ENCODE peak calls at places on chromosomes 16 and 17, in nine cellular contexts. One of them, this sample, is unnamed.
A peak's percentile ranks its signal among the peaks of the same experiment; 100 is the strongest.

GRCh38 chr16:19086322-19087199 is 19.1 kb downstream of the COQ7 start:
- ATAC-seq in T-helper 17 cell: peak; percentile 96
- ATAC-seq in DND-41: peak; percentile 98
- ATAC-seq in lung: peak; percentile 96
- ATAC-seq in stimulated activated naive CD8-positive, alpha-beta T cell treated with anti-CD3 and anti-CD28 coated beads, Interleukin-15, Interleukin-2, amounts not matched to agents 100 U/mL and 50 U/mL, for 24 hours: peak; percentile 98
- ATAC-seq in sciatic nerve: peak; percentile 98
- ATAC-seq in IMR-90: peak; percentile 99
- ATAC-seq in left lung: peak; percentile 100
- ATAC-seq in upper lobe of left lung: peak; percentile 98
- ATAC-seq in this sample: peak; percentile 95

GRCh38 chr16:12341423-12341822 is 364.9 kb downstream of the SNX29 start:
- ATAC-seq in lung: no peak
- ATAC-seq in T-helper 17 cell: no peak
- ATAC-seq in DND-41: no peak
- ATAC-seq in stimulated activated naive CD8-positive, alpha-beta T cell treated with anti-CD3 and anti-CD28 coated beads, Interleukin-15, Interleukin-2, amounts not matched to agents 100 U/mL and 50 U/mL, for 24 hours: no peak
- ATAC-seq in left lung: peak; percentile 33
- ATAC-seq in IMR-90: peak; percentile 43
- ATAC-seq in upper lobe of left lung: no peak
- ATAC-seq in sciatic nerve: no peak
- ATAC-seq in this sample: no peak

GRCh38 chr16:79698341-79698753 is 97.8 kb upstream of the MAF start:
- ATAC-seq in DND-41: no peak
- ATAC-seq in left lung: peak; percentile 45
- ATAC-seq in sciatic nerve: peak; percentile 97
- ATAC-seq in stimulated activated naive CD8-positive, alpha-beta T cell treated with anti-CD3 and anti-CD28 coated beads, Interleukin-15, Interleukin-2, amounts not matched to agents 100 U/mL and 50 U/mL, for 24 hours: no peak
- ATAC-seq in IMR-90: no peak
- ATAC-seq in upper lobe of left lung: peak; percentile 78
- ATAC-seq in lung: peak; percentile 47
- ATAC-seq in T-helper 17 cell: no peak
- ATAC-seq in this sample: no peak

GRCh38 chr17:63082952-63083351 is 116.9 kb downstream of the TANC2 start:
- ATAC-seq in sciatic nerve: no peak
- ATAC-seq in IMR-90: peak; percentile 63
- ATAC-seq in upper lobe of left lung: no peak
- ATAC-seq in lung: no peak
- ATAC-seq in DND-41: no peak
- ATAC-seq in T-helper 17 cell: no peak
- ATAC-seq in left lung: no peak
- ATAC-seq in stimulated activated naive CD8-positive, alpha-beta T cell treated with anti-CD3 and anti-CD28 coated beads, Interleukin-15, Interleukin-2, amounts not matched to agents 100 U/mL and 50 U/mL, for 24 hours: no peak
- ATAC-seq in this sample: peak; percentile 39

GRCh38 chr17:51322390-51323029 is 62.2 kb downstream of the UTP18 start:
- ATAC-seq in lung: no peak
- ATAC-seq in IMR-90: peak; percentile 51
- ATAC-seq in T-helper 17 cell: peak; percentile 49
- ATAC-seq in stimulated activated naive CD8-positive, alpha-beta T cell treated with anti-CD3 and anti-CD28 coated beads, Interleukin-15, Interleukin-2, amounts not matched to agents 100 U/mL and 50 U/mL, for 24 hours: no peak
- ATAC-seq in sciatic nerve: no peak
- ATAC-seq in left lung: peak; percentile 64
- ATAC-seq in DND-41: peak; percentile 73
- ATAC-seq in upper lobe of left lung: no peak
- ATAC-seq in this sample: no peak

GRCh38 chr17:32141690-32142037 is 638 bp upstream of the RHOT1 start:
- ATAC-seq in IMR-90: no peak
- ATAC-seq in left lung: peak; percentile 1
- ATAC-seq in T-helper 17 cell: no peak
- ATAC-seq in DND-41: no peak
- ATAC-seq in stimulated activated naive CD8-positive, alpha-beta T cell treated with anti-CD3 and anti-CD28 coated beads, Interleukin-15, Interleukin-2, amounts not matched to agents 100 U/mL and 50 U/mL, for 24 hours: no peak
- ATAC-seq in lung: no peak
- ATAC-seq in sciatic nerve: peak; percentile 27
- ATAC-seq in upper lobe of left lung: no peak
- ATAC-seq in this sample: no peak

GRCh38 chr17:7356072-7356549 is 1.2 kb downstream of the TMEM95 start:
- ATAC-seq in IMR-90: no peak
- ATAC-seq in lung: peak; percentile 49
- ATAC-seq in left lung: peak; percentile 51
- ATAC-seq in DND-41: peak; percentile 97
- ATAC-seq in sciatic nerve: peak; percentile 44
- ATAC-seq in stimulated activated naive CD8-positive, alpha-beta T cell treated with anti-CD3 and anti-CD28 coated beads, Interleukin-15, Interleukin-2, amounts not matched to agents 100 U/mL and 50 U/mL, for 24 hours: peak; percentile 75
- ATAC-seq in T-helper 17 cell: peak; percentile 61
- ATAC-seq in upper lobe of left lung: peak; percentile 56
- ATAC-seq in this sample: peak; percentile 76

GRCh38 chr16:85496145-85496544 is 117.0 kb upstream of the GSE1 start:
- ATAC-seq in DND-41: no peak
- ATAC-seq in sciatic nerve: no peak
- ATAC-seq in stimulated activated naive CD8-positive, alpha-beta T cell treated with anti-CD3 and anti-CD28 coated beads, Interleukin-15, Interleukin-2, amounts not matched to agents 100 U/mL and 50 U/mL, for 24 hours: no peak
- ATAC-seq in left lung: no peak
- ATAC-seq in IMR-90: no peak
- ATAC-seq in T-helper 17 cell: no peak
- ATAC-seq in upper lobe of left lung: no peak
- ATAC-seq in lung: no peak
- ATAC-seq in this sample: no peak

GRCh38 chr17:12927001-12927400 is 90.8 kb downstream of the ELAC2 start:
- ATAC-seq in IMR-90: no peak
- ATAC-seq in T-helper 17 cell: no peak
- ATAC-seq in stimulated activated naive CD8-positive, alpha-beta T cell treated with anti-CD3 and anti-CD28 coated beads, Interleukin-15, Interleukin-2, amounts not matched to agents 100 U/mL and 50 U/mL, for 24 hours: no peak
- ATAC-seq in lung: no peak
- ATAC-seq in left lung: no peak
- ATAC-seq in sciatic nerve: no peak
- ATAC-seq in upper lobe of left lung: no peak
- ATAC-seq in DND-41: no peak
- ATAC-seq in this sample: no peak

GRCh38 chr17:49515196-49515770 is 20.2 kb downstream of the NGFR start:
- ATAC-seq in IMR-90: peak; percentile 99
- ATAC-seq in left lung: peak; percentile 94
- ATAC-seq in T-helper 17 cell: no peak
- ATAC-seq in upper lobe of left lung: peak; percentile 93
- ATAC-seq in sciatic nerve: peak; percentile 94
- ATAC-seq in lung: peak; percentile 71
- ATAC-seq in DND-41: peak; percentile 57
- ATAC-seq in stimulated activated naive CD8-positive, alpha-beta T cell treated with anti-CD3 and anti-CD28 coated beads, Interleukin-15, Interleukin-2, amounts not matched to agents 100 U/mL and 50 U/mL, for 24 hours: peak; percentile 48
- ATAC-seq in this sample: peak; percentile 52

GRCh38 chr16:29857133-29857760 is 5.8 kb downstream of the CDIPT start:
- ATAC-seq in stimulated activated naive CD8-positive, alpha-beta T cell treated with anti-CD3 and anti-CD28 coated beads, Interleukin-15, Interleukin-2, amounts not matched to agents 100 U/mL and 50 U/mL, for 24 hours: no peak
- ATAC-seq in T-helper 17 cell: no peak
- ATAC-seq in upper lobe of left lung: no peak
- ATAC-seq in sciatic nerve: no peak
- ATAC-seq in left lung: no peak
- ATAC-seq in DND-41: no peak
- ATAC-seq in IMR-90: peak; percentile 67
- ATAC-seq in lung: no peak
- ATAC-seq in this sample: no peak

GRCh38 chr16:49855822-49856740 is at the start of gene ZNF423:
- ATAC-seq in sciatic nerve: no peak
- ATAC-seq in left lung: no peak
- ATAC-seq in lung: no peak
- ATAC-seq in upper lobe of left lung: no peak
- ATAC-seq in T-helper 17 cell: no peak
- ATAC-seq in IMR-90: peak; percentile 1
- ATAC-seq in stimulated activated naive CD8-positive, alpha-beta T cell treated with anti-CD3 and anti-CD28 coated beads, Interleukin-15, Interleukin-2, amounts not matched to agents 100 U/mL and 50 U/mL, for 24 hours: no peak
- ATAC-seq in DND-41: no peak
- ATAC-seq in this sample: no peak

GRCh38 chr17:58960068-58960467 is 146.6 kb downstream of the TRIM37 start:
- ATAC-seq in IMR-90: peak; percentile 61
- ATAC-seq in lung: no peak
- ATAC-seq in left lung: peak; percentile 77
- ATAC-seq in sciatic nerve: no peak
- ATAC-seq in DND-41: no peak
- ATAC-seq in upper lobe of left lung: no peak
- ATAC-seq in stimulated activated naive CD8-positive, alpha-beta T cell treated with anti-CD3 and anti-CD28 coated beads, Interleukin-15, Interleukin-2, amounts not matched to agents 100 U/mL and 50 U/mL, for 24 hours: no peak
- ATAC-seq in T-helper 17 cell: no peak
- ATAC-seq in this sample: no peak

GRCh38 chr16:12565423-12565822 is 238.3 kb downstream of the CPPED1 start:
- ATAC-seq in stimulated activated naive CD8-positive, alpha-beta T cell treated with anti-CD3 and anti-CD28 coated beads, Interleukin-15, Interleukin-2, amounts not matched to agents 100 U/mL and 50 U/mL, for 24 hours: peak; percentile 48
- ATAC-seq in left lung: no peak
- ATAC-seq in lung: no peak
- ATAC-seq in T-helper 17 cell: no peak
- ATAC-seq in upper lobe of left lung: no peak
- ATAC-seq in sciatic nerve: no peak
- ATAC-seq in IMR-90: no peak
- ATAC-seq in DND-41: no peak
- ATAC-seq in this sample: no peak

GRCh38 chr17:60151355-60151754 is 1.6 kb downstream of the CA4 start:
- ATAC-seq in lung: no peak
- ATAC-seq in IMR-90: no peak
- ATAC-seq in sciatic nerve: no peak
- ATAC-seq in upper lobe of left lung: no peak
- ATAC-seq in left lung: no peak
- ATAC-seq in T-helper 17 cell: peak; percentile 89
- ATAC-seq in stimulated activated naive CD8-positive, alpha-beta T cell treated with anti-CD3 and anti-CD28 coated beads, Interleukin-15, Interleukin-2, amounts not matched to agents 100 U/mL and 50 U/mL, for 24 hours: peak; percentile 74
- ATAC-seq in DND-41: peak; percentile 52
- ATAC-seq in this sample: peak; percentile 40

GRCh38 chr16:26731729-26732128 is 335.0 kb upstream of the C16orf82 start:
- ATAC-seq in T-helper 17 cell: no peak
- ATAC-seq in stimulated activated naive CD8-positive, alpha-beta T cell treated with anti-CD3 and anti-CD28 coated beads, Interleukin-15, Interleukin-2, amounts not matched to agents 100 U/mL and 50 U/mL, for 24 hours: no peak
- ATAC-seq in lung: no peak
- ATAC-seq in IMR-90: no peak
- ATAC-seq in left lung: no peak
- ATAC-seq in sciatic nerve: no peak
- ATAC-seq in DND-41: no peak
- ATAC-seq in upper lobe of left lung: no peak
- ATAC-seq in this sample: no peak

GRCh38 chr17:72711531-72712310 is 380.8 kb downstream of the SLC39A11 start:
- ATAC-seq in left lung: no peak
- ATAC-seq in DND-41: no peak
- ATAC-seq in IMR-90: no peak
- ATAC-seq in sciatic nerve: no peak
- ATAC-seq in lung: no peak
- ATAC-seq in T-helper 17 cell: no peak
- ATAC-seq in upper lobe of left lung: no peak
- ATAC-seq in stimulated activated naive CD8-positive, alpha-beta T cell treated with anti-CD3 and anti-CD28 coated beads, Interleukin-15, Interleukin-2, amounts not matched to agents 100 U/mL and 50 U/mL, for 24 hours: no peak
- ATAC-seq in this sample: no peak

GRCh38 chr17:19726615-19727376 is 10.4 kb upstream of the SLC47A2 start:
- ATAC-seq in stimulated activated naive CD8-positive, alpha-beta T cell treated with anti-CD3 and anti-CD28 coated beads, Interleukin-15, Interleukin-2, amounts not matched to agents 100 U/mL and 50 U/mL, for 24 hours: no peak
- ATAC-seq in T-helper 17 cell: no peak
- ATAC-seq in left lung: no peak
- ATAC-seq in lung: no peak
- ATAC-seq in DND-41: no peak
- ATAC-seq in IMR-90: no peak
- ATAC-seq in upper lobe of left lung: peak; percentile 28
- ATAC-seq in sciatic nerve: no peak
- ATAC-seq in this sample: no peak

GRCh38 chr17:39101139-39101538 is 50.3 kb downstream of the PLXDC1 start:
- ATAC-seq in T-helper 17 cell: no peak
- ATAC-seq in stimulated activated naive CD8-positive, alpha-beta T cell treated with anti-CD3 and anti-CD28 coated beads, Interleukin-15, Interleukin-2, amounts not matched to agents 100 U/mL and 50 U/mL, for 24 hours: no peak
- ATAC-seq in left lung: no peak
- ATAC-seq in upper lobe of left lung: no peak
- ATAC-seq in DND-41: no peak
- ATAC-seq in sciatic nerve: no peak
- ATAC-seq in lung: no peak
- ATAC-seq in IMR-90: no peak
- ATAC-seq in this sample: no peak

GRCh38 chr17:64055183-64056142 is 35.0 kb upstream of the ICAM2 start:
- ATAC-seq in upper lobe of left lung: no peak
- ATAC-seq in IMR-90: no peak
- ATAC-seq in stimulated activated naive CD8-positive, alpha-beta T cell treated with anti-CD3 and anti-CD28 coated beads, Interleukin-15, Interleukin-2, amounts not matched to agents 100 U/mL and 50 U/mL, for 24 hours: no peak
- ATAC-seq in lung: no peak
- ATAC-seq in DND-41: no peak
- ATAC-seq in T-helper 17 cell: no peak
- ATAC-seq in sciatic nerve: no peak
- ATAC-seq in left lung: no peak
- ATAC-seq in this sample: no peak

GRCh38 chr17:81902653-81903414 is 796 bp downstream of the NPB start:
- ATAC-seq in sciatic nerve: peak; percentile 2
- ATAC-seq in lung: no peak
- ATAC-seq in upper lobe of left lung: peak; percentile 1
- ATAC-seq in stimulated activated naive CD8-positive, alpha-beta T cell treated with anti-CD3 and anti-CD28 coated beads, Interleukin-15, Interleukin-2, amounts not matched to agents 100 U/mL and 50 U/mL, for 24 hours: peak; percentile 4
- ATAC-seq in DND-41: no peak
- ATAC-seq in left lung: peak; percentile 40
- ATAC-seq in T-helper 17 cell: peak; percentile 55
- ATAC-seq in IMR-90: no peak
- ATAC-seq in this sample: peak; percentile 29

GRCh38 chr17:42387221-42387657 is 1.0 kb downstream of the STAT3 start:
- ATAC-seq in sciatic nerve: no peak
- ATAC-seq in DND-41: no peak
- ATAC-seq in lung: no peak
- ATAC-seq in stimulated activated naive CD8-positive, alpha-beta T cell treated with anti-CD3 and anti-CD28 coated beads, Interleukin-15, Interleukin-2, amounts not matched to agents 100 U/mL and 50 U/mL, for 24 hours: no peak
- ATAC-seq in left lung: peak; percentile 5
- ATAC-seq in T-helper 17 cell: no peak
- ATAC-seq in upper lobe of left lung: no peak
- ATAC-seq in IMR-90: no peak
- ATAC-seq in this sample: no peak

GRCh38 chr17:9842057-9842758 is 16.5 kb downstream of the GLP2R start:
- ATAC-seq in upper lobe of left lung: peak; percentile 28
- ATAC-seq in IMR-90: peak; percentile 78
- ATAC-seq in lung: no peak
- ATAC-seq in T-helper 17 cell: no peak
- ATAC-seq in DND-41: no peak
- ATAC-seq in stimulated activated naive CD8-positive, alpha-beta T cell treated with anti-CD3 and anti-CD28 coated beads, Interleukin-15, Interleukin-2, amounts not matched to agents 100 U/mL and 50 U/mL, for 24 hours: no peak
- ATAC-seq in left lung: peak; percentile 63
- ATAC-seq in sciatic nerve: peak; percentile 85
- ATAC-seq in this sample: no peak

GRCh38 chr17:8859804-8860430 is 7.6 kb downstream of the PIK3R6 start:
- ATAC-seq in stimulated activated naive CD8-positive, alpha-beta T cell treated with anti-CD3 and anti-CD28 coated beads, Interleukin-15, Interleukin-2, amounts not matched to agents 100 U/mL and 50 U/mL, for 24 hours: no peak
- ATAC-seq in DND-41: no peak
- ATAC-seq in IMR-90: no peak
- ATAC-seq in upper lobe of left lung: no peak
- ATAC-seq in lung: no peak
- ATAC-seq in T-helper 17 cell: no peak
- ATAC-seq in sciatic nerve: no peak
- ATAC-seq in left lung: no peak
- ATAC-seq in this sample: no peak

GRCh38 chr17:69175812-69176517 is 34.3 kb upstream of the ABCA6 start:
- ATAC-seq in stimulated activated naive CD8-positive, alpha-beta T cell treated with anti-CD3 and anti-CD28 coated beads, Interleukin-15, Interleukin-2, amounts not matched to agents 100 U/mL and 50 U/mL, for 24 hours: peak; percentile 36
- ATAC-seq in upper lobe of left lung: peak; percentile 83
- ATAC-seq in left lung: peak; percentile 62
- ATAC-seq in T-helper 17 cell: no peak
- ATAC-seq in IMR-90: peak; percentile 82
- ATAC-seq in DND-41: no peak
- ATAC-seq in sciatic nerve: no peak
- ATAC-seq in lung: no peak
- ATAC-seq in this sample: no peak